ENCODE peak calls at places on chromosomes 11 and 22, in nine cellular contexts. One of them, this sample, is unnamed.

GRCh38 chr11:125390949-125391348 is 105.1 kb downstream of the FEZ1 start:
- DNase-seq in activated T-helper 1 cell treated with anti-CD3 and anti-CD28 coated beads, Interleukin-12 subunit alpha, Interleukin-12 subunit beta, Interleukin-2, Interleukin-4 antibody, amounts not matched to agents 30 ng/mL and 10 ng/mL and 1 ng/mL, durations not matched to agents 14 hours and 24 hours and 36 hours: no peak
- DNase-seq in fibroblast of gingiva: peak
- DNase-seq in Right ventricle myocardium superior: no peak
- DNase-seq in AG09319: no peak
- DNase-seq in activated naive CD4-positive, alpha-beta T cell: no peak
- DNase-seq in spleen: no peak
- DNase-seq in T-helper 1 cell: no peak
- DNase-seq in astrocyte: peak
- DNase-seq in this sample: no peak

GRCh38 chr22:44587004-44587793 is 89.2 kb upstream of the RTL6 start:
- DNase-seq in activated T-helper 1 cell treated with anti-CD3 and anti-CD28 coated beads, Interleukin-12 subunit alpha, Interleukin-12 subunit beta, Interleukin-2, Interleukin-4 antibody, amounts not matched to agents 30 ng/mL and 10 ng/mL and 1 ng/mL, durations not matched to agents 14 hours and 24 hours and 36 hours: no peak
- DNase-seq in fibroblast of gingiva: no peak
- DNase-seq in Right ventricle myocardium superior: peak
- DNase-seq in AG09319: no peak
- DNase-seq in activated naive CD4-positive, alpha-beta T cell: no peak
- DNase-seq in spleen: peak
- DNase-seq in T-helper 1 cell: no peak
- DNase-seq in astrocyte: peak
- DNase-seq in this sample: peak

GRCh38 chr11:88689548-88690240 is 352.2 kb upstream of the CTSC start:
- DNase-seq in activated T-helper 1 cell treated with anti-CD3 and anti-CD28 coated beads, Interleukin-12 subunit alpha, Interleukin-12 subunit beta, Interleukin-2, Interleukin-4 antibody, amounts not matched to agents 30 ng/mL and 10 ng/mL and 1 ng/mL, durations not matched to agents 14 hours and 24 hours and 36 hours: no peak
- DNase-seq in fibroblast of gingiva: no peak
- DNase-seq in Right ventricle myocardium superior: no peak
- DNase-seq in AG09319: no peak
- DNase-seq in activated naive CD4-positive, alpha-beta T cell: no peak
- DNase-seq in spleen: no peak
- DNase-seq in T-helper 1 cell: no peak
- DNase-seq in astrocyte: no peak
- DNase-seq in this sample: peak

GRCh38 chr11:72227316-72228228 is 3.0 kb downstream of the INPPL1 start:
- DNase-seq in activated T-helper 1 cell treated with anti-CD3 and anti-CD28 coated beads, Interleukin-12 subunit alpha, Interleukin-12 subunit beta, Interleukin-2, Interleukin-4 antibody, amounts not matched to agents 30 ng/mL and 10 ng/mL and 1 ng/mL, durations not matched to agents 14 hours and 24 hours and 36 hours: no peak
- DNase-seq in fibroblast of gingiva: no peak
- DNase-seq in Right ventricle myocardium superior: no peak
- DNase-seq in AG09319: no peak
- DNase-seq in activated naive CD4-positive, alpha-beta T cell: no peak
- DNase-seq in spleen: peak
- DNase-seq in T-helper 1 cell: no peak
- DNase-seq in astrocyte: peak
- DNase-seq in this sample: no peak

GRCh38 chr11:2533642-2534115 is 88.9 kb downstream of the KCNQ1 start:
- DNase-seq in activated T-helper 1 cell treated with anti-CD3 and anti-CD28 coated beads, Interleukin-12 subunit alpha, Interleukin-12 subunit beta, Interleukin-2, Interleukin-4 antibody, amounts not matched to agents 30 ng/mL and 10 ng/mL and 1 ng/mL, durations not matched to agents 14 hours and 24 hours and 36 hours: no peak
- DNase-seq in fibroblast of gingiva: peak
- DNase-seq in Right ventricle myocardium superior: peak
- DNase-seq in AG09319: peak
- DNase-seq in activated naive CD4-positive, alpha-beta T cell: no peak
- DNase-seq in spleen: peak
- DNase-seq in T-helper 1 cell: no peak
- DNase-seq in astrocyte: peak
- DNase-seq in this sample: peak

GRCh38 chr22:19844423-19845368 is 10.0 kb downstream of the GNB1L start:
- DNase-seq in activated T-helper 1 cell treated with anti-CD3 and anti-CD28 coated beads, Interleukin-12 subunit alpha, Interleukin-12 subunit beta, Interleukin-2, Interleukin-4 antibody, amounts not matched to agents 30 ng/mL and 10 ng/mL and 1 ng/mL, durations not matched to agents 14 hours and 24 hours and 36 hours: no peak
- DNase-seq in fibroblast of gingiva: peak
- DNase-seq in Right ventricle myocardium superior: peak
- DNase-seq in AG09319: peak
- DNase-seq in activated naive CD4-positive, alpha-beta T cell: no peak
- DNase-seq in spleen: peak
- DNase-seq in T-helper 1 cell: no peak
- DNase-seq in astrocyte: peak
- DNase-seq in this sample: peak

GRCh38 chr22:28769394-28770085 is 3.0 kb upstream of the CCDC117 start:
- DNase-seq in activated T-helper 1 cell treated with anti-CD3 and anti-CD28 coated beads, Interleukin-12 subunit alpha, Interleukin-12 subunit beta, Interleukin-2, Interleukin-4 antibody, amounts not matched to agents 30 ng/mL and 10 ng/mL and 1 ng/mL, durations not matched to agents 14 hours and 24 hours and 36 hours: no peak
- DNase-seq in fibroblast of gingiva: no peak
- DNase-seq in Right ventricle myocardium superior: no peak
- DNase-seq in AG09319: no peak
- DNase-seq in activated naive CD4-positive, alpha-beta T cell: no peak
- DNase-seq in spleen: peak
- DNase-seq in T-helper 1 cell: no peak
- DNase-seq in astrocyte: no peak
- DNase-seq in this sample: no peak

GRCh38 chr22:18116634-18117033 is 6.0 kb downstream of the TUBA8 start:
- DNase-seq in activated T-helper 1 cell treated with anti-CD3 and anti-CD28 coated beads, Interleukin-12 subunit alpha, Interleukin-12 subunit beta, Interleukin-2, Interleukin-4 antibody, amounts not matched to agents 30 ng/mL and 10 ng/mL and 1 ng/mL, durations not matched to agents 14 hours and 24 hours and 36 hours: no peak
- DNase-seq in fibroblast of gingiva: no peak
- DNase-seq in Right ventricle myocardium superior: no peak
- DNase-seq in AG09319: no peak
- DNase-seq in activated naive CD4-positive, alpha-beta T cell: no peak
- DNase-seq in spleen: no peak
- DNase-seq in T-helper 1 cell: no peak
- DNase-seq in astrocyte: no peak
- DNase-seq in this sample: no peak

GRCh38 chr22:38873469-38874411 is 1.7 kb upstream of the CBX6 start:
- DNase-seq in activated T-helper 1 cell treated with anti-CD3 and anti-CD28 coated beads, Interleukin-12 subunit alpha, Interleukin-12 subunit beta, Interleukin-2, Interleukin-4 antibody, amounts not matched to agents 30 ng/mL and 10 ng/mL and 1 ng/mL, durations not matched to agents 14 hours and 24 hours and 36 hours: peak
- DNase-seq in fibroblast of gingiva: no peak
- DNase-seq in Right ventricle myocardium superior: no peak
- DNase-seq in AG09319: no peak
- DNase-seq in activated naive CD4-positive, alpha-beta T cell: no peak
- DNase-seq in spleen: no peak
- DNase-seq in T-helper 1 cell: peak
- DNase-seq in astrocyte: no peak
- DNase-seq in this sample: no peak

GRCh38 chr11:71129624-71130023 is 122.8 kb downstream of the SHANK2 start:
- DNase-seq in activated T-helper 1 cell treated with anti-CD3 and anti-CD28 coated beads, Interleukin-12 subunit alpha, Interleukin-12 subunit beta, Interleukin-2, Interleukin-4 antibody, amounts not matched to agents 30 ng/mL and 10 ng/mL and 1 ng/mL, durations not matched to agents 14 hours and 24 hours and 36 hours: no peak
- DNase-seq in fibroblast of gingiva: peak
- DNase-seq in Right ventricle myocardium superior: no peak
- DNase-seq in AG09319: no peak
- DNase-seq in activated naive CD4-positive, alpha-beta T cell: no peak
- DNase-seq in spleen: peak
- DNase-seq in T-helper 1 cell: no peak
- DNase-seq in astrocyte: peak
- DNase-seq in this sample: no peak

GRCh38 chr22:41021655-41022454 is 70.5 kb upstream of the EP300 start:
- DNase-seq in activated T-helper 1 cell treated with anti-CD3 and anti-CD28 coated beads, Interleukin-12 subunit alpha, Interleukin-12 subunit beta, Interleukin-2, Interleukin-4 antibody, amounts not matched to agents 30 ng/mL and 10 ng/mL and 1 ng/mL, durations not matched to agents 14 hours and 24 hours and 36 hours: peak
- DNase-seq in fibroblast of gingiva: peak
- DNase-seq in Right ventricle myocardium superior: peak
- DNase-seq in AG09319: no peak
- DNase-seq in activated naive CD4-positive, alpha-beta T cell: peak
- DNase-seq in spleen: peak
- DNase-seq in T-helper 1 cell: peak
- DNase-seq in astrocyte: no peak
- DNase-seq in this sample: peak

GRCh38 chr11:35781342-35782171 is 119.0 kb downstream of the TRIM44 start:
- DNase-seq in activated T-helper 1 cell treated with anti-CD3 and anti-CD28 coated beads, Interleukin-12 subunit alpha, Interleukin-12 subunit beta, Interleukin-2, Interleukin-4 antibody, amounts not matched to agents 30 ng/mL and 10 ng/mL and 1 ng/mL, durations not matched to agents 14 hours and 24 hours and 36 hours: no peak
- DNase-seq in fibroblast of gingiva: peak
- DNase-seq in Right ventricle myocardium superior: no peak
- DNase-seq in AG09319: no peak
- DNase-seq in activated naive CD4-positive, alpha-beta T cell: no peak
- DNase-seq in spleen: no peak
- DNase-seq in T-helper 1 cell: no peak
- DNase-seq in astrocyte: peak
- DNase-seq in this sample: no peak

GRCh38 chr11:128180446-128181089 is 406.8 kb downstream of the ETS1 start:
- DNase-seq in activated T-helper 1 cell treated with anti-CD3 and anti-CD28 coated beads, Interleukin-12 subunit alpha, Interleukin-12 subunit beta, Interleukin-2, Interleukin-4 antibody, amounts not matched to agents 30 ng/mL and 10 ng/mL and 1 ng/mL, durations not matched to agents 14 hours and 24 hours and 36 hours: no peak
- DNase-seq in fibroblast of gingiva: peak
- DNase-seq in Right ventricle myocardium superior: no peak
- DNase-seq in AG09319: no peak
- DNase-seq in activated naive CD4-positive, alpha-beta T cell: no peak
- DNase-seq in spleen: no peak
- DNase-seq in T-helper 1 cell: no peak
- DNase-seq in astrocyte: peak
- DNase-seq in this sample: no peak

GRCh38 chr11:130411223-130411622 is 17.2 kb downstream of the ADAMTS8 start:
- DNase-seq in activated T-helper 1 cell treated with anti-CD3 and anti-CD28 coated beads, Interleukin-12 subunit alpha, Interleukin-12 subunit beta, Interleukin-2, Interleukin-4 antibody, amounts not matched to agents 30 ng/mL and 10 ng/mL and 1 ng/mL, durations not matched to agents 14 hours and 24 hours and 36 hours: no peak
- DNase-seq in fibroblast of gingiva: no peak
- DNase-seq in Right ventricle myocardium superior: no peak
- DNase-seq in AG09319: no peak
- DNase-seq in activated naive CD4-positive, alpha-beta T cell: no peak
- DNase-seq in spleen: no peak
- DNase-seq in T-helper 1 cell: no peak
- DNase-seq in astrocyte: no peak
- DNase-seq in this sample: no peak

GRCh38 chr11:96228472-96228871 is 114.5 kb downstream of the MAML2 start:
- DNase-seq in activated T-helper 1 cell treated with anti-CD3 and anti-CD28 coated beads, Interleukin-12 subunit alpha, Interleukin-12 subunit beta, Interleukin-2, Interleukin-4 antibody, amounts not matched to agents 30 ng/mL and 10 ng/mL and 1 ng/mL, durations not matched to agents 14 hours and 24 hours and 36 hours: no peak
- DNase-seq in fibroblast of gingiva: peak
- DNase-seq in Right ventricle myocardium superior: peak
- DNase-seq in AG09319: no peak
- DNase-seq in activated naive CD4-positive, alpha-beta T cell: no peak
- DNase-seq in spleen: no peak
- DNase-seq in T-helper 1 cell: no peak
- DNase-seq in astrocyte: peak
- DNase-seq in this sample: peak

GRCh38 chr11:2206291-2206690 is 34.7 kb upstream of the TH start:
- DNase-seq in activated T-helper 1 cell treated with anti-CD3 and anti-CD28 coated beads, Interleukin-12 subunit alpha, Interleukin-12 subunit beta, Interleukin-2, Interleukin-4 antibody, amounts not matched to agents 30 ng/mL and 10 ng/mL and 1 ng/mL, durations not matched to agents 14 hours and 24 hours and 36 hours: no peak
- DNase-seq in fibroblast of gingiva: no peak
- DNase-seq in Right ventricle myocardium superior: peak
- DNase-seq in AG09319: no peak
- DNase-seq in activated naive CD4-positive, alpha-beta T cell: no peak
- DNase-seq in spleen: peak
- DNase-seq in T-helper 1 cell: no peak
- DNase-seq in astrocyte: no peak
- DNase-seq in this sample: peak

GRCh38 chr11:120040136-120040840 is 97.6 kb downstream of the TRIM29 start:
- DNase-seq in activated T-helper 1 cell treated with anti-CD3 and anti-CD28 coated beads, Interleukin-12 subunit alpha, Interleukin-12 subunit beta, Interleukin-2, Interleukin-4 antibody, amounts not matched to agents 30 ng/mL and 10 ng/mL and 1 ng/mL, durations not matched to agents 14 hours and 24 hours and 36 hours: no peak
- DNase-seq in fibroblast of gingiva: no peak
- DNase-seq in Right ventricle myocardium superior: no peak
- DNase-seq in AG09319: no peak
- DNase-seq in activated naive CD4-positive, alpha-beta T cell: no peak
- DNase-seq in spleen: no peak
- DNase-seq in T-helper 1 cell: no peak
- DNase-seq in astrocyte: no peak
- DNase-seq in this sample: no peak

GRCh38 chr22:31897842-31898241 is 46.5 kb upstream of the YWHAH start:
- DNase-seq in activated T-helper 1 cell treated with anti-CD3 and anti-CD28 coated beads, Interleukin-12 subunit alpha, Interleukin-12 subunit beta, Interleukin-2, Interleukin-4 antibody, amounts not matched to agents 30 ng/mL and 10 ng/mL and 1 ng/mL, durations not matched to agents 14 hours and 24 hours and 36 hours: no peak
- DNase-seq in fibroblast of gingiva: no peak
- DNase-seq in Right ventricle myocardium superior: no peak
- DNase-seq in AG09319: no peak
- DNase-seq in activated naive CD4-positive, alpha-beta T cell: no peak
- DNase-seq in spleen: peak
- DNase-seq in T-helper 1 cell: no peak
- DNase-seq in astrocyte: no peak
- DNase-seq in this sample: no peak

GRCh38 chr11:59207988-59208432 is 4.7 kb downstream of the MPEG1 start:
- DNase-seq in activated T-helper 1 cell treated with anti-CD3 and anti-CD28 coated beads, Interleukin-12 subunit alpha, Interleukin-12 subunit beta, Interleukin-2, Interleukin-4 antibody, amounts not matched to agents 30 ng/mL and 10 ng/mL and 1 ng/mL, durations not matched to agents 14 hours and 24 hours and 36 hours: peak
- DNase-seq in fibroblast of gingiva: peak
- DNase-seq in Right ventricle myocardium superior: peak
- DNase-seq in AG09319: no peak
- DNase-seq in activated naive CD4-positive, alpha-beta T cell: no peak
- DNase-seq in spleen: no peak
- DNase-seq in T-helper 1 cell: peak
- DNase-seq in astrocyte: peak
- DNase-seq in this sample: peak

GRCh38 chr11:122853971-122854446 is 15.7 kb downstream of the CRTAM start:
- DNase-seq in activated T-helper 1 cell treated with anti-CD3 and anti-CD28 coated beads, Interleukin-12 subunit alpha, Interleukin-12 subunit beta, Interleukin-2, Interleukin-4 antibody, amounts not matched to agents 30 ng/mL and 10 ng/mL and 1 ng/mL, durations not matched to agents 14 hours and 24 hours and 36 hours: peak
- DNase-seq in fibroblast of gingiva: peak
- DNase-seq in Right ventricle myocardium superior: no peak
- DNase-seq in AG09319: peak
- DNase-seq in activated naive CD4-positive, alpha-beta T cell: no peak
- DNase-seq in spleen: no peak
- DNase-seq in T-helper 1 cell: peak
- DNase-seq in astrocyte: peak
- DNase-seq in this sample: no peak

GRCh38 chr11:1778141-1778911 is 14.6 kb upstream of the CTSD start:
- DNase-seq in activated T-helper 1 cell treated with anti-CD3 and anti-CD28 coated beads, Interleukin-12 subunit alpha, Interleukin-12 subunit beta, Interleukin-2, Interleukin-4 antibody, amounts not matched to agents 30 ng/mL and 10 ng/mL and 1 ng/mL, durations not matched to agents 14 hours and 24 hours and 36 hours: no peak
- DNase-seq in fibroblast of gingiva: no peak
- DNase-seq in Right ventricle myocardium superior: no peak
- DNase-seq in AG09319: no peak
- DNase-seq in activated naive CD4-positive, alpha-beta T cell: no peak
- DNase-seq in spleen: no peak
- DNase-seq in T-helper 1 cell: no peak
- DNase-seq in astrocyte: no peak
- DNase-seq in this sample: no peak

GRCh38 chr22:25332386-25332785 is 112.9 kb downstream of the CRYBB2 start:
- DNase-seq in activated T-helper 1 cell treated with anti-CD3 and anti-CD28 coated beads, Interleukin-12 subunit alpha, Interleukin-12 subunit beta, Interleukin-2, Interleukin-4 antibody, amounts not matched to agents 30 ng/mL and 10 ng/mL and 1 ng/mL, durations not matched to agents 14 hours and 24 hours and 36 hours: no peak
- DNase-seq in fibroblast of gingiva: no peak
- DNase-seq in Right ventricle myocardium superior: no peak
- DNase-seq in AG09319: no peak
- DNase-seq in activated naive CD4-positive, alpha-beta T cell: no peak
- DNase-seq in spleen: no peak
- DNase-seq in T-helper 1 cell: no peak
- DNase-seq in astrocyte: no peak
- DNase-seq in this sample: no peak

GRCh38 chr11:107733518-107733917 is 21.7 kb upstream of the SLN start:
- DNase-seq in activated T-helper 1 cell treated with anti-CD3 and anti-CD28 coated beads, Interleukin-12 subunit alpha, Interleukin-12 subunit beta, Interleukin-2, Interleukin-4 antibody, amounts not matched to agents 30 ng/mL and 10 ng/mL and 1 ng/mL, durations not matched to agents 14 hours and 24 hours and 36 hours: no peak
- DNase-seq in fibroblast of gingiva: peak
- DNase-seq in Right ventricle myocardium superior: no peak
- DNase-seq in AG09319: no peak
- DNase-seq in activated naive CD4-positive, alpha-beta T cell: no peak
- DNase-seq in spleen: no peak
- DNase-seq in T-helper 1 cell: no peak
- DNase-seq in astrocyte: peak
- DNase-seq in this sample: no peak

GRCh38 chr11:75145972-75146519 is 4.9 kb upstream of the SLCO2B1 start:
- DNase-seq in activated T-helper 1 cell treated with anti-CD3 and anti-CD28 coated beads, Interleukin-12 subunit alpha, Interleukin-12 subunit beta, Interleukin-2, Interleukin-4 antibody, amounts not matched to agents 30 ng/mL and 10 ng/mL and 1 ng/mL, durations not matched to agents 14 hours and 24 hours and 36 hours: no peak
- DNase-seq in fibroblast of gingiva: no peak
- DNase-seq in Right ventricle myocardium superior: no peak
- DNase-seq in AG09319: no peak
- DNase-seq in activated naive CD4-positive, alpha-beta T cell: no peak
- DNase-seq in spleen: no peak
- DNase-seq in T-helper 1 cell: no peak
- DNase-seq in astrocyte: no peak
- DNase-seq in this sample: no peak

GRCh38 chr11:118596226-118596625 is 11.2 kb upstream of the PHLDB1 start:
- DNase-seq in activated T-helper 1 cell treated with anti-CD3 and anti-CD28 coated beads, Interleukin-12 subunit alpha, Interleukin-12 subunit beta, Interleukin-2, Interleukin-4 antibody, amounts not matched to agents 30 ng/mL and 10 ng/mL and 1 ng/mL, durations not matched to agents 14 hours and 24 hours and 36 hours: no peak
- DNase-seq in fibroblast of gingiva: no peak
- DNase-seq in Right ventricle myocardium superior: no peak
- DNase-seq in AG09319: no peak
- DNase-seq in activated naive CD4-positive, alpha-beta T cell: no peak
- DNase-seq in spleen: no peak
- DNase-seq in T-helper 1 cell: no peak
- DNase-seq in astrocyte: no peak
- DNase-seq in this sample: no peak

GRCh38 chr22:40247976-40248375 is 70.3 kb downstream of the TNRC6B start:
- DNase-seq in activated T-helper 1 cell treated with anti-CD3 and anti-CD28 coated beads, Interleukin-12 subunit alpha, Interleukin-12 subunit beta, Interleukin-2, Interleukin-4 antibody, amounts not matched to agents 30 ng/mL and 10 ng/mL and 1 ng/mL, durations not matched to agents 14 hours and 24 hours and 36 hours: peak
- DNase-seq in fibroblast of gingiva: no peak
- DNase-seq in Right ventricle myocardium superior: no peak
- DNase-seq in AG09319: no peak
- DNase-seq in activated naive CD4-positive, alpha-beta T cell: peak
- DNase-seq in spleen: no peak
- DNase-seq in T-helper 1 cell: peak
- DNase-seq in astrocyte: no peak
- DNase-seq in this sample: no peak

GRCh38 chr11:83711035-83711630 is 425.0 kb upstream of the CCDC90B start:
- DNase-seq in activated T-helper 1 cell treated with anti-CD3 and anti-CD28 coated beads, Interleukin-12 subunit alpha, Interleukin-12 subunit beta, Interleukin-2, Interleukin-4 antibody, amounts not matched to agents 30 ng/mL and 10 ng/mL and 1 ng/mL, durations not matched to agents 14 hours and 24 hours and 36 hours: no peak
- DNase-seq in fibroblast of gingiva: no peak
- DNase-seq in Right ventricle myocardium superior: no peak
- DNase-seq in AG09319: no peak
- DNase-seq in activated naive CD4-positive, alpha-beta T cell: no peak
- DNase-seq in spleen: no peak
- DNase-seq in T-helper 1 cell: no peak
- DNase-seq in astrocyte: no peak
- DNase-seq in this sample: no peak

GRCh38 chr11:45625611-45626010 is 39.8 kb downstream of the CHST1 start:
- DNase-seq in activated T-helper 1 cell treated with anti-CD3 and anti-CD28 coated beads, Interleukin-12 subunit alpha, Interleukin-12 subunit beta, Interleukin-2, Interleukin-4 antibody, amounts not matched to agents 30 ng/mL and 10 ng/mL and 1 ng/mL, durations not matched to agents 14 hours and 24 hours and 36 hours: no peak
- DNase-seq in fibroblast of gingiva: no peak
- DNase-seq in Right ventricle myocardium superior: no peak
- DNase-seq in AG09319: no peak
- DNase-seq in activated naive CD4-positive, alpha-beta T cell: no peak
- DNase-seq in spleen: no peak
- DNase-seq in T-helper 1 cell: no peak
- DNase-seq in astrocyte: no peak
- DNase-seq in this sample: no peak